ENCODE peak calls at places on chromosomes 2 and 18, in five cellular contexts. N is IMR-90, X is H9, I is fibroblast of lung, S is endothelial cell of umbilical vein. M is an unnamed sample.

GRCh38 chr18:3692691-3693090 is 242.7 kb downstream of the TGIF1 start:
- DNase-seq in N (no peak), X (no peak), I (no peak), S (no peak), M (no peak)

GRCh38 chr18:35178260-35178659 is 62.6 kb upstream of the ZNF397 start:
- DNase-seq in N (peak), X (no peak), I (peak), S (no peak), M (no peak)

GRCh38 chr2:25197336-25198208 is 29.2 kb upstream of the POMC start:
- DNase-seq in N (peak), X (no peak), I (peak), S (no peak), M (no peak)

GRCh38 chr2:78778756-78779510 is 246.6 kb upstream of the REG3G start:
- DNase-seq in N (no peak), X (no peak), I (no peak), S (no peak), M (no peak)

GRCh38 chr18:78213365-78213994 is 766.1 kb upstream of the SALL3 start:
- DNase-seq in N (no peak), X (no peak), I (no peak), S (no peak), M (no peak)

GRCh38 chr2:11578986-11579774 is 45.3 kb downstream of the GREB1 start:
- DNase-seq in N (no peak), X (no peak), I (no peak), S (no peak), M (no peak)

GRCh38 chr18:26487437-26487836 is 60.9 kb downstream of the KCTD1 start:
- DNase-seq in N (no peak), X (no peak), I (peak), S (no peak), M (no peak)

GRCh38 chr2:9336209-9336533 is 87.2 kb downstream of the ITGB1BP1 start:
- DNase-seq in N (peak), X (no peak), I (peak), S (peak), M (no peak)

GRCh38 chr2:2664989-2665833 is 334.1 kb upstream of the MYT1L start:
- DNase-seq in N (peak), X (no peak), I (peak), S (no peak), M (no peak)

GRCh38 chr18:62596145-62597005 is 73.5 kb downstream of the ZCCHC2 start:
- DNase-seq in N (no peak), X (no peak), I (peak), S (no peak), M (no peak)

GRCh38 chr18:55875330-55875933 is 287.4 kb upstream of the TCF4 start:
- DNase-seq in N (no peak), X (no peak), I (no peak), S (no peak), M (no peak)

GRCh38 chr2:54083440-54083839 is 32.0 kb upstream of the ACYP2 start:
- DNase-seq in N (peak), X (no peak), I (peak), S (no peak), M (no peak)

GRCh38 chr2:43461461-43462073 is 134.3 kb downstream of the THADA start:
- DNase-seq in N (no peak), X (no peak), I (no peak), S (no peak), M (no peak)

GRCh38 chr2:101820519-101820918 is 123.0 kb downstream of the MAP4K4 start:
- DNase-seq in N (peak), X (no peak), I (peak), S (no peak), M (no peak)

GRCh38 chr2:27003003-27003402 is 29.8 kb upstream of the TMEM214 start:
- DNase-seq in N (peak), X (no peak), I (peak), S (no peak), M (no peak)

GRCh38 chr2:224802407-224802806 is 86.2 kb upstream of the CCDC195 start:
- DNase-seq in N (peak), X (peak), I (peak), S (peak), M (no peak)

GRCh38 chr2:23915327-23915726 is 11.6 kb downstream of the ATAD2B start:
- DNase-seq in N (no peak), X (no peak), I (no peak), S (no peak), M (no peak)

GRCh38 chr2:42238644-42239288 is 69.6 kb downstream of the EML4 start:
- DNase-seq in N (no peak), X (peak), I (no peak), S (peak), M (peak)

GRCh38 chr2:44360749-44361329 is 455 bp downstream of the PREPL start:
- DNase-seq in N (peak), X (no peak), I (peak), S (no peak), M (peak)

GRCh38 chr2:55810621-55811020 is 113.0 kb downstream of the EFEMP1 start:
- DNase-seq in N (no peak), X (no peak), I (peak), S (peak), M (no peak)

GRCh38 chr2:185241556-185241955 is 497.0 kb upstream of the FSIP2 start:
- DNase-seq in N (no peak), X (no peak), I (no peak), S (no peak), M (no peak)

GRCh38 chr2:229611360-229611759 is 103.0 kb downstream of the DNER start:
- DNase-seq in N (no peak), X (no peak), I (peak), S (no peak), M (no peak)

GRCh38 chr18:35458677-35459441 is 38.9 kb downstream of the INO80C start:
- DNase-seq in N (peak), X (peak), I (peak), S (peak), M (peak)

GRCh38 chr2:33153008-33153407 is 206.3 kb downstream of the LTBP1 start:
- DNase-seq in N (peak), X (no peak), I (peak), S (no peak), M (no peak)

GRCh38 chr18:9627642-9628041 is 13.3 kb upstream of the PPP4R1 start:
- DNase-seq in N (peak), X (no peak), I (peak), S (no peak), M (no peak)

GRCh38 chr2:25877431-25878360 is 591 bp downstream of the ASXL2 start:
- DNase-seq in N (peak), X (peak), I (peak), S (peak), M (peak)

GRCh38 chr18:55534996-55535395 is 53.0 kb downstream of the TCF4 start:
- DNase-seq in N (no peak), X (no peak), I (no peak), S (no peak), M (no peak)

GRCh38 chr2:201040867-201041628 is 30.4 kb downstream of the HYCC2 start:
- DNase-seq in N (no peak), X (no peak), I (no peak), S (no peak), M (no peak)

GRCh38 chr18:41938445-41938844 is 16.6 kb upstream of the PIK3C3 start:
- DNase-seq in N (peak), X (no peak), I (peak), S (no peak), M (no peak)

GRCh38 chr2:25372405-25373268 is 30.9 kb upstream of the DNMT3A start:
- DNase-seq in N (no peak), X (peak), I (no peak), S (no peak), M (no peak)

GRCh38 chr2:99975386-99975785 is 167.0 kb downstream of the AFF3 start:
- DNase-seq in N (peak), X (no peak), I (peak), S (peak), M (no peak)

GRCh38 chr2:85213404-85213803 is 80.2 kb downstream of the TCF7L1 start:
- DNase-seq in N (no peak), X (no peak), I (no peak), S (no peak), M (no peak)

GRCh38 chr18:45025108-45025471 is 344.4 kb downstream of the SETBP1 start:
- DNase-seq in N (no peak), X (no peak), I (no peak), S (no peak), M (no peak)

GRCh38 chr2:60633615-60634014 is 80.2 kb upstream of the BCL11A start:
- DNase-seq in N (no peak), X (no peak), I (no peak), S (no peak), M (no peak)

GRCh38 chr2:236988690-236989639 is 96.7 kb upstream of the COPS8 start:
- DNase-seq in N (no peak), X (no peak), I (no peak), S (peak), M (no peak)

GRCh38 chr2:74001781-74002514 is 17.2 kb downstream of the TET3 start:
- DNase-seq in N (no peak), X (peak), I (no peak), S (no peak), M (no peak)

GRCh38 chr2:198857246-198857645 is 600.5 kb downstream of the SATB2 start:
- DNase-seq in N (no peak), X (no peak), I (no peak), S (no peak), M (no peak)

GRCh38 chr2:60392014-60392391 is 161.5 kb downstream of the BCL11A start:
- DNase-seq in N (no peak), X (no peak), I (no peak), S (no peak), M (no peak)

DNA sequence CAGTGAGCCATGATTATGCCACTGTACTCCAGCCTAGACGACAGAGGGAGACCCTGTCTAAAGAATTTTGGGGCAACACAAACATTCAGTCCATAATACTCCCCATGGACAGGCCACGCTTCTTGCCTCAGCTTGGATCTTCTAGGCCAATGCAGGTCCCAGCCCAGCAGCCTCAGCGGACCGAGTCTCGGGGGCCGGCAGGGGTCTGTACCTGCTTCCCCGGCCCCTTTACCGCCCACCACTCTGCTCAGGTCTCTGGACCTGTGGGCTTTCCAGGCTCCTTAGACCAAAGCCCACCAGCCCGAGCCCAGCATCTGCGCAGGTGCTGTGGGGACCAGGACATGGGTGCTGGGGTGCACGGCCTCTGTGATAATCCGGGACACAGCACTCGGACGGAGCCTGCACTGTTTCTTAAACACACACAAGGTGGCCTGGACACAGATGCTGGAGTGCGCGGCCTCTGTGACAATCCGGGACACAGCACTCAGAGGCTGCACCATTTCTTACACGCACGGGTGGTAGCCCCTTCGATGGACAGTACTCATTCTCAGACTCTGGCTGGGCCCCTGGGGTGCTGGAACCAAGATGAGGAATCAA is 62.1 kb upstream of the GPC1 start:
- DNase-seq in N (no peak), X (no peak), I (no peak), S (no peak), M (no peak)
- H3K9ac ChIP-seq in N (peak), X (no peak), I (peak), S (no peak), M (peak)

GRCh38 chr2:148569221-148569620 is 75.3 kb upstream of the EPC2 start:
- DNase-seq in N (no peak), X (no peak), I (no peak), S (no peak), M (no peak)
- TF ChIP-seq CTCF in N (no peak), X (no peak), I (no peak), S (no peak), M (no peak)

GRCh38 chr18:57809190-57809589 is 6.1 kb upstream of the ATP8B1 start:
- DNase-seq in N (no peak), X (no peak), I (peak), S (peak), M (no peak)
- H3K9ac ChIP-seq in N (no peak), X (no peak), I (no peak), S (peak), M (no peak)

GRCh38 chr2:178448968-178449661 is 1.9 kb downstream of the PRKRA start:
- DNase-seq in N (no peak), X (no peak), I (no peak), S (no peak), M (no peak)
- TF ChIP-seq CTCF in N (no peak), X (no peak), I (no peak), S (no peak), M (no peak)

DNA sequence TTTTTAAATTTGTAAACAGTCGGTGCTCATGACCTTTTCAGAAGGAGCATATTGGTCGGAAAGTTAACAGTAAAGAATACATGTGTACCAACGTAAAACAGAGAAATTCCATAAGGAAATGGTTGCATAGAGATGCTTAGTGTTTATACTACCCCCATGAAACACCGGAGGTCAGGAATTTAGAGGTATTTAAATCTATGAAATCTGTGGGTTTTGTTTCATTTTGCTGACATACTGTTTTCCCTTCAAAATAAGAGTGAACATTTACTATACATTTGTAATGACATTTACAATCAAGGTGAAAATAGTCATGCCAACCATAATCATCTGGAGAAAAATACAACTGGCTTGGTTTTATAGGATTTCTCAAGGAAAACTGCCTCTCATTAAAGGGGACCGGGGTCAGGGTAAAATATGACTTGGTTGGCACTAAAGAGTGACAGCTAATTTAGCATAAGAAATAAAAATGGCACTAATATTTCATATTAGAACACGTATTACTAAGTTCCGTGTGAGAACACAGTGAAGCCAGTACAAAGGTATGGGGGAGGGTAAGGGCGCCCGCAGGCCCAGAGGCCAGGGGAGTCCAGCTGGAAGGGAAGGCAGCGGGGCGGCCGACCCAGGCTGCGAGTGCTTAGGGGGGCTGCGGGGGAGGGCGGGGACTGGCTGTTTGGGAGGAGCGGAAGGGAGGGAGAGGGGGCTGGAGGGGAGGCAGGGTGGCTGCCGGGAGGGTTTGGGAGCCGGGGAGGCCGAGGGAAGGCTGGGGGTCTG is 1.1 kb upstream of the RNU4ATAC start:
- DNase-seq in N (peak), X (peak), I (peak), S (no peak), M (peak)
- H3K9ac ChIP-seq in N (peak), X (peak), I (peak), S (peak), M (peak)

M was measured in colonic mucosa.